ENCODE peak calls at places on chromosome 10, in four cellular contexts. One of them, this sample, is unnamed.

GRCh38 chr10:125605167-125605566 is 77.8 kb downstream of the TEX36 start:
- DNase-seq in IMR-90: peak
- DNase-seq in PC-3: no peak
- DNase-seq in neural progenitor cell: no peak
- DNase-seq in this sample: peak

GRCh38 chr10:89575037-89575436 is 39.6 kb upstream of the SLC16A12 start:
- DNase-seq in IMR-90: peak
- DNase-seq in PC-3: peak
- DNase-seq in neural progenitor cell: no peak
- DNase-seq in this sample: no peak

GRCh38 chr10:112132429-112132828 is 51.1 kb downstream of the GPAM start:
- DNase-seq in IMR-90: no peak
- DNase-seq in PC-3: no peak
- DNase-seq in neural progenitor cell: no peak
- DNase-seq in this sample: no peak

GRCh38 chr10:77247076-77247561 is 390.5 kb downstream of the KCNMA1 start:
- DNase-seq in IMR-90: peak
- DNase-seq in PC-3: peak
- DNase-seq in neural progenitor cell: no peak
- DNase-seq in this sample: no peak

GRCh38 chr10:13001041-13001886 is at the start of gene CCDC3:
- DNase-seq in IMR-90: no peak
- DNase-seq in PC-3: no peak
- DNase-seq in neural progenitor cell: peak
- DNase-seq in this sample: peak

GRCh38 chr10:28087675-28088351 is 88.9 kb upstream of the ODAD2 start:
- DNase-seq in IMR-90: peak
- DNase-seq in PC-3: peak
- DNase-seq in neural progenitor cell: no peak
- DNase-seq in this sample: peak

GRCh38 chr10:110681023-110681681 is 37.0 kb downstream of the RBM20 start:
- DNase-seq in IMR-90: peak
- DNase-seq in PC-3: peak
- DNase-seq in neural progenitor cell: peak
- DNase-seq in this sample: peak

GRCh38 chr10:46220872-46221538 is 65.8 kb upstream of the ANTXRL start:
- DNase-seq in IMR-90: no peak
- DNase-seq in PC-3: no peak
- DNase-seq in neural progenitor cell: no peak
- DNase-seq in this sample: peak

GRCh38 chr10:132446661-132447445 is 49.9 kb downstream of the PWWP2B start:
- DNase-seq in IMR-90: peak
- DNase-seq in PC-3: peak
- DNase-seq in neural progenitor cell: no peak
- DNase-seq in this sample: peak

GRCh38 chr10:132107947-132108877 is 42.5 kb downstream of the JAKMIP3 start:
- DNase-seq in IMR-90: no peak
- DNase-seq in PC-3: no peak
- DNase-seq in neural progenitor cell: no peak
- DNase-seq in this sample: no peak

GRCh38 chr10:64070241-64070640 is 549.0 kb downstream of the REEP3 start:
- DNase-seq in IMR-90: no peak
- DNase-seq in PC-3: no peak
- DNase-seq in neural progenitor cell: no peak
- DNase-seq in this sample: no peak

GRCh38 chr10:17009228-17009700 is 120.3 kb downstream of the CUBN start:
- DNase-seq in IMR-90: peak
- DNase-seq in PC-3: peak
- DNase-seq in neural progenitor cell: no peak
- DNase-seq in this sample: peak

GRCh38 chr10:88347022-88347421 is 236.1 kb downstream of the RNLS start:
- DNase-seq in IMR-90: no peak
- DNase-seq in PC-3: no peak
- DNase-seq in neural progenitor cell: no peak
- DNase-seq in this sample: no peak

GRCh38 chr10:114515515-114515914 is 111.2 kb upstream of the AFAP1L2 start:
- DNase-seq in IMR-90: no peak
- DNase-seq in PC-3: no peak
- DNase-seq in neural progenitor cell: peak
- DNase-seq in this sample: no peak

GRCh38 chr10:108303149-108303548 is 1138.6 kb upstream of the SORCS1 start:
- DNase-seq in IMR-90: no peak
- DNase-seq in PC-3: peak
- DNase-seq in neural progenitor cell: no peak
- DNase-seq in this sample: peak

GRCh38 chr10:78283069-78283682 is 249.5 kb downstream of the RPS24 start:
- DNase-seq in IMR-90: no peak
- DNase-seq in PC-3: no peak
- DNase-seq in neural progenitor cell: peak
- DNase-seq in this sample: no peak

GRCh38 chr10:67550838-67551402 is 145.1 kb downstream of the CTNNA3 start:
- DNase-seq in IMR-90: no peak
- DNase-seq in PC-3: no peak
- DNase-seq in neural progenitor cell: no peak
- DNase-seq in this sample: no peak

GRCh38 chr10:102342958-102343357 is 52.5 kb upstream of the NFKB2 start:
- DNase-seq in IMR-90: peak
- DNase-seq in PC-3: peak
- DNase-seq in neural progenitor cell: no peak
- DNase-seq in this sample: peak

GRCh38 chr10:83248232-83248631 is 891.1 kb upstream of the GHITM start:
- DNase-seq in IMR-90: no peak
- DNase-seq in PC-3: no peak
- DNase-seq in neural progenitor cell: no peak
- DNase-seq in this sample: no peak

GRCh38 chr10:128816726-128817125 is 650.3 kb upstream of the MGMT start:
- DNase-seq in IMR-90: no peak
- DNase-seq in PC-3: no peak
- DNase-seq in neural progenitor cell: no peak
- DNase-seq in this sample: no peak

GRCh38 chr10:78339251-78339650 is 305.6 kb downstream of the RPS24 start:
- DNase-seq in IMR-90: no peak
- DNase-seq in PC-3: no peak
- DNase-seq in neural progenitor cell: no peak
- DNase-seq in this sample: no peak

GRCh38 chr10:71396714-71397339 is at the start of gene CDH23:
- DNase-seq in IMR-90: no peak
- DNase-seq in PC-3: no peak
- DNase-seq in neural progenitor cell: peak
- DNase-seq in this sample: peak

GRCh38 chr10:114920459-114920858 is 17.5 kb upstream of the TRUB1 start:
- DNase-seq in IMR-90: no peak
- DNase-seq in PC-3: peak
- DNase-seq in neural progenitor cell: no peak
- DNase-seq in this sample: no peak

GRCh38 chr10:93445978-93446720 is 36.0 kb downstream of the MYOF start:
- DNase-seq in IMR-90: no peak
- DNase-seq in PC-3: no peak
- DNase-seq in neural progenitor cell: no peak
- DNase-seq in this sample: peak

GRCh38 chr10:12772797-12773587 is 228.5 kb downstream of the CCDC3 start:
- DNase-seq in IMR-90: no peak
- DNase-seq in PC-3: no peak
- DNase-seq in neural progenitor cell: no peak
- DNase-seq in this sample: no peak

GRCh38 chr10:54800677-54801480 is at the start of gene PCDH15:
- DNase-seq in IMR-90: no peak
- DNase-seq in PC-3: peak
- DNase-seq in neural progenitor cell: peak
- DNase-seq in this sample: peak

GRCh38 chr10:91909178-91909677 is at the start of gene FGFBP3:
- DNase-seq in IMR-90: peak
- DNase-seq in PC-3: peak
- DNase-seq in neural progenitor cell: peak
- DNase-seq in this sample: peak
- H3K9ac ChIP-seq in IMR-90: peak
- H3K9ac ChIP-seq in PC-3: peak
- H3K9ac ChIP-seq in neural progenitor cell: peak
- H3K9ac ChIP-seq in this sample: peak

DNA sequence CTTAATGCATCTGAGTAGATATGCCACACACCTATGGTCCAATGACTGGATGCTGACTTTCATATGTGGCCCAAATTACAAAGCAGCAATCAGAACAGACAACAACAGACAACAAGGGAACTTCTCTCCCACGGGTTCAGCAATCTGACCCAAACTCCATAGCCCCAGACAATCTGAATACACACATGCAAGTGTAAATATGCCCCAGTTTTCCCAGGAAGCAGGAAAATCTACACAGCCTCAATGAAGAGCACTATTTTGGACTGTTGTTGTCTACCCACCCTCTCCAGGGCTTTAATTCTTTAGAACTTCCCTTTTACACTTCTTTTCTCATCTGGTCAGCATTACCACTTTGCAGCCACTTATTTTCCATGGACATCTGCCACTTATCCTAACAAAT is 2.0 kb upstream of the CCNY start:
- DNase-seq in IMR-90: no peak
- DNase-seq in PC-3: peak
- DNase-seq in neural progenitor cell: no peak
- DNase-seq in this sample: no peak
- H3K9ac ChIP-seq in IMR-90: no peak
- H3K9ac ChIP-seq in PC-3: peak
- H3K9ac ChIP-seq in neural progenitor cell: no peak
- H3K9ac ChIP-seq in this sample: peak

DNA sequence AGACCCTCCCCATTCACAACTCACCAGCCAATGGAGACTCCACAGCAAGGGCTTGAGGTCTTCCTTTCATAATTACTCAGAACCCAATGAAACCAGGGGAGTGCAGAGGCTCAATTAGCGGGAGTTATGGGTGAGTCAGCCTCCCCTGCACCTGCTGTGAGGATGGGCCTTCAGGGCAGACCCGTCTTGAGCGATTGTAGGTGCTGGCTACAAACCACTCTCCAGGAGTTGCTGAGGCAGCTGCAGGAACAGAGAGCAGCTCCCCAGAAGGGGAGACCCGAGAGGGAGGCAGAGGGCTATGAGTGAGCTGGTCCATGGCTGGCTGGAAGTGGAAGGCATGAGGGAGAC is 58.5 kb upstream of the SORCS3 start:
- DNase-seq in IMR-90: no peak
- DNase-seq in PC-3: no peak
- DNase-seq in neural progenitor cell: no peak
- DNase-seq in this sample: no peak
- H3K9ac ChIP-seq in IMR-90: no peak
- H3K9ac ChIP-seq in PC-3: no peak
- H3K9ac ChIP-seq in neural progenitor cell: no peak
- H3K9ac ChIP-seq in this sample: no peak

GRCh38 chr10:32962541-32962940 is 4.5 kb upstream of the ITGB1 start:
- DNase-seq in IMR-90: no peak
- DNase-seq in PC-3: no peak
- DNase-seq in neural progenitor cell: no peak
- DNase-seq in this sample: no peak

GRCh38 chr10:32961892-32962369 is 3.9 kb upstream of the ITGB1 start:
- DNase-seq in IMR-90: peak
- DNase-seq in PC-3: peak
- DNase-seq in neural progenitor cell: no peak
- DNase-seq in this sample: peak

GRCh38 chr10:32960022-32960421 is 2.0 kb upstream of the ITGB1 start:
- DNase-seq in IMR-90: no peak
- DNase-seq in PC-3: peak
- DNase-seq in neural progenitor cell: no peak
- DNase-seq in this sample: no peak

GRCh38 chr10:32963102-32963501 is 5.1 kb upstream of the ITGB1 start:
- DNase-seq in IMR-90: peak
- DNase-seq in PC-3: no peak
- DNase-seq in neural progenitor cell: no peak
- DNase-seq in this sample: peak

DNA sequence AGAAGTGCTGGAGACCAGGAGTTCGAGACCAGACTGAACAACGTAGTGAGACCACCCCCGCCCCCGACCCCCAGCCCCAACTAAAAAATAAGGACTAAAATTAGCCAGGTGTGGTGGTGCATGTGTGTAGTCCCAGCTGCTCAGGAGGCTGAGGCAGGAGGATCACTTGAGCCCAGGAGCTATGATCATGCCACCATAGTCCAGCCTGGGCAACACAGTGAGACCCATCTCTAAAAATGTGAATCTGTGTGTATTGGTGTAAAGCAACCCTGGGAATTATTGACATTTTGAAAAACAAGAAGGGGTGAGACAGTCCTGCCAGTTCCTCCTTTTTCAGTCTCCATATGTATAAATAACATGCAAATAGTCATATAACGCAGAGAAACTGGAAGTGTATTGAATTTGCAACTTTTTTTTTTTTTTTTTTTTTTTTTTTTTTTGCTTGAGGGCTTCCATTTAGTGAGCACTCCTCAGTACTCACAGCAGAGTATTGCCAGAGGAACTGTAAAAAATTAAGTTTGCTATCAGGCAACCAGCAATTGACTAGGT is 3.4 kb upstream of the ITGB1 start:
- DNase-seq in IMR-90: no peak
- DNase-seq in PC-3: no peak
- DNase-seq in neural progenitor cell: no peak
- DNase-seq in this sample: no peak
- H3K9ac ChIP-seq in IMR-90: peak
- H3K9ac ChIP-seq in PC-3: peak
- H3K9ac ChIP-seq in neural progenitor cell: no peak
- H3K9ac ChIP-seq in this sample: peak

GRCh38 chr10:119208553-119208940 is 1.2 kb downstream of the GRK5 start:
- DNase-seq in IMR-90: no peak
- DNase-seq in PC-3: peak
- DNase-seq in neural progenitor cell: no peak
- DNase-seq in this sample: peak
- H3K9ac ChIP-seq in IMR-90: peak
- H3K9ac ChIP-seq in PC-3: peak
- H3K9ac ChIP-seq in neural progenitor cell: no peak
- H3K9ac ChIP-seq in this sample: peak

GRCh38 chr10:116665541-116666125 is 44.9 kb downstream of the PNLIPRP2 start:
- DNase-seq in IMR-90: peak
- DNase-seq in PC-3: no peak
- DNase-seq in neural progenitor cell: no peak
- DNase-seq in this sample: peak
- H3K9ac ChIP-seq in IMR-90: no peak
- H3K9ac ChIP-seq in PC-3: no peak
- H3K9ac ChIP-seq in neural progenitor cell: no peak
- H3K9ac ChIP-seq in this sample: no peak

GRCh38 chr10:84825330-84825729 is 496.9 kb downstream of the CCSER2 start:
- DNase-seq in IMR-90: peak
- DNase-seq in PC-3: no peak
- DNase-seq in neural progenitor cell: no peak
- DNase-seq in this sample: peak

GRCh38 chr10:84824525-84824924 is 496.1 kb downstream of the CCSER2 start:
- DNase-seq in IMR-90: no peak
- DNase-seq in PC-3: no peak
- DNase-seq in neural progenitor cell: no peak
- DNase-seq in this sample: no peak

GRCh38 chr10:84829121-84829520 is 500.7 kb downstream of the CCSER2 start:
- DNase-seq in IMR-90: no peak
- DNase-seq in PC-3: no peak
- DNase-seq in neural progenitor cell: no peak
- DNase-seq in this sample: no peak

GRCh38 chr10:84822926-84823325 is 494.5 kb downstream of the CCSER2 start:
- DNase-seq in IMR-90: no peak
- DNase-seq in PC-3: no peak
- DNase-seq in neural progenitor cell: no peak
- DNase-seq in this sample: no peak

GRCh38 chr10:84826704-84827103 is 498.3 kb downstream of the CCSER2 start:
- DNase-seq in IMR-90: no peak
- DNase-seq in PC-3: no peak
- DNase-seq in neural progenitor cell: peak
- DNase-seq in this sample: peak
- H3K9ac ChIP-seq in IMR-90: no peak
- H3K9ac ChIP-seq in PC-3: no peak
- H3K9ac ChIP-seq in neural progenitor cell: no peak
- H3K9ac ChIP-seq in this sample: no peak